ENCODE peak calls at places on chromosomes 6 and 20, in four cellular contexts. One of them, this sample, is unnamed.

GRCh38 chr6:113383701-113384100 is 473.4 kb upstream of the MARCKS start:
- DNase-seq in A549: no peak
- DNase-seq in HepG2: no peak
- DNase-seq in K562: no peak
- DNase-seq in this sample: no peak

GRCh38 chr6:10163159-10163962 is 251.5 kb downstream of the TFAP2A start:
- DNase-seq in A549: no peak
- DNase-seq in HepG2: no peak
- DNase-seq in K562: no peak
- DNase-seq in this sample: no peak

GRCh38 chr6:101294676-101295075 is 98.8 kb upstream of the GRIK2 start:
- DNase-seq in A549: no peak
- DNase-seq in HepG2: no peak
- DNase-seq in K562: no peak
- DNase-seq in this sample: no peak

GRCh38 chr20:42553374-42553773 is 636.3 kb downstream of the PTPRT start:
- DNase-seq in A549: no peak
- DNase-seq in HepG2: no peak
- DNase-seq in K562: no peak
- DNase-seq in this sample: no peak

GRCh38 chr6:54801669-54802068 is 44.9 kb upstream of the FAM83B start:
- DNase-seq in A549: no peak
- DNase-seq in HepG2: no peak
- DNase-seq in K562: no peak
- DNase-seq in this sample: no peak

GRCh38 chr6:18595774-18596528 is 208.8 kb downstream of the RNF144B start:
- DNase-seq in A549: peak
- DNase-seq in HepG2: peak
- DNase-seq in K562: peak
- DNase-seq in this sample: peak

GRCh38 chr6:30741789-30742315 is 635 bp downstream of the FLOT1 start:
- DNase-seq in A549: no peak
- DNase-seq in HepG2: no peak
- DNase-seq in K562: no peak
- DNase-seq in this sample: no peak

GRCh38 chr6:164133095-164133494 is 718.6 kb downstream of the QKI start:
- DNase-seq in A549: no peak
- DNase-seq in HepG2: no peak
- DNase-seq in K562: no peak
- DNase-seq in this sample: no peak

GRCh38 chr6:35318200-35318844 is 20.7 kb downstream of the DEF6 start:
- DNase-seq in A549: peak
- DNase-seq in HepG2: peak
- DNase-seq in K562: peak
- DNase-seq in this sample: peak

GRCh38 chr6:31162463-31163165 is 4.2 kb downstream of the TCF19 start:
- DNase-seq in A549: no peak
- DNase-seq in HepG2: no peak
- DNase-seq in K562: no peak
- DNase-seq in this sample: no peak

GRCh38 chr20:46371656-46372055 is 34.8 kb downstream of the ELMO2 start:
- DNase-seq in A549: no peak
- DNase-seq in HepG2: no peak
- DNase-seq in K562: no peak
- DNase-seq in this sample: no peak

GRCh38 chr6:5036309-5036708 is 32.5 kb upstream of the RPP40 start:
- DNase-seq in A549: peak
- DNase-seq in HepG2: peak
- DNase-seq in K562: peak
- DNase-seq in this sample: peak

GRCh38 chr6:143673638-143674037 is 4.1 kb upstream of the PHACTR2 start:
- DNase-seq in A549: peak
- DNase-seq in HepG2: peak
- DNase-seq in K562: no peak
- DNase-seq in this sample: no peak

GRCh38 chr20:12570371-12570770 is 438.4 kb upstream of the SPTLC3 start:
- DNase-seq in A549: peak
- DNase-seq in HepG2: peak
- DNase-seq in K562: no peak
- DNase-seq in this sample: peak

GRCh38 chr6:11732036-11732545 is 46.5 kb downstream of the ADTRP start:
- DNase-seq in A549: no peak
- DNase-seq in HepG2: no peak
- DNase-seq in K562: no peak
- DNase-seq in this sample: no peak

GRCh38 chr6:148118303-148118702 is 224.3 kb upstream of the SASH1 start:
- DNase-seq in A549: no peak
- DNase-seq in HepG2: no peak
- DNase-seq in K562: no peak
- DNase-seq in this sample: no peak

GRCh38 chr20:61875996-61876395 is 189.7 kb downstream of the TAF4 start:
- DNase-seq in A549: no peak
- DNase-seq in HepG2: no peak
- DNase-seq in K562: no peak
- DNase-seq in this sample: no peak

GRCh38 chr6:170210026-170210390 is 80.9 kb downstream of the DLL1 start:
- DNase-seq in A549: no peak
- DNase-seq in HepG2: no peak
- DNase-seq in K562: no peak
- DNase-seq in this sample: no peak

GRCh38 chr6:5599112-5599511 is 337.8 kb downstream of the FARS2 start:
- DNase-seq in A549: no peak
- DNase-seq in HepG2: no peak
- DNase-seq in K562: no peak
- DNase-seq in this sample: no peak

GRCh38 chr6:47633141-47633540 is 65.2 kb upstream of the ADGRF4 start:
- DNase-seq in A549: no peak
- DNase-seq in HepG2: no peak
- DNase-seq in K562: no peak
- DNase-seq in this sample: no peak

GRCh38 chr6:167706313-167707109 is 120.2 kb upstream of the AFDN start:
- DNase-seq in A549: no peak
- DNase-seq in HepG2: no peak
- DNase-seq in K562: no peak
- DNase-seq in this sample: no peak

GRCh38 chr6:109595998-109596397 is 95.0 kb downstream of the AK9 start:
- DNase-seq in A549: no peak
- DNase-seq in HepG2: peak
- DNase-seq in K562: no peak
- DNase-seq in this sample: peak

GRCh38 chr6:165664553-165665383 is 1.7 kb upstream of the PDE10A start:
- DNase-seq in A549: no peak
- DNase-seq in HepG2: no peak
- DNase-seq in K562: no peak
- DNase-seq in this sample: no peak

GRCh38 chr6:109094351-109095035 is at the start of gene SESN1:
- DNase-seq in A549: peak
- DNase-seq in HepG2: peak
- DNase-seq in K562: peak
- DNase-seq in this sample: peak

GRCh38 chr6:3869632-3870527 is 20.7 kb downstream of the FAM50B start:
- DNase-seq in A549: peak
- DNase-seq in HepG2: peak
- DNase-seq in K562: no peak
- DNase-seq in this sample: no peak

GRCh38 chr6:124432632-124433031 is 529.6 kb upstream of the RNF217 start:
- DNase-seq in A549: no peak
- DNase-seq in HepG2: no peak
- DNase-seq in K562: no peak
- DNase-seq in this sample: no peak

GRCh38 chr6:36545767-36546663 is 1.3 kb downstream of the STK38 start:
- DNase-seq in A549: no peak
- DNase-seq in HepG2: no peak
- DNase-seq in K562: peak
- DNase-seq in this sample: no peak
- TF ChIP-seq HMGXB4 in A549: no peak
- TF ChIP-seq HMGXB4 in HepG2: no peak
- TF ChIP-seq HMGXB4 in K562: no peak
- TF ChIP-seq HMGXB4 in this sample: no peak

GRCh38 chr20:4018015-4018748 is 2.8 kb upstream of the RNF24 start:
- DNase-seq in A549: no peak
- DNase-seq in HepG2: no peak
- DNase-seq in K562: no peak
- DNase-seq in this sample: no peak
- TF ChIP-seq HMGXB4 in A549: no peak
- TF ChIP-seq HMGXB4 in HepG2: no peak
- TF ChIP-seq HMGXB4 in K562: no peak
- TF ChIP-seq HMGXB4 in this sample: no peak

GRCh38 chr20:53958240-53958639 is 112.2 kb downstream of the BCAS1 start:
- DNase-seq in A549: no peak
- DNase-seq in HepG2: no peak
- DNase-seq in K562: no peak
- DNase-seq in this sample: no peak

GRCh38 chr20:53956013-53956715 is 114.2 kb downstream of the BCAS1 start:
- DNase-seq in A549: no peak
- DNase-seq in HepG2: no peak
- DNase-seq in K562: no peak
- DNase-seq in this sample: no peak

GRCh38 chr20:53957421-53958172 is 112.8 kb downstream of the BCAS1 start:
- DNase-seq in A549: no peak
- DNase-seq in HepG2: no peak
- DNase-seq in K562: no peak
- DNase-seq in this sample: no peak

GRCh38 chr20:53952528-53953096 is 117.8 kb downstream of the BCAS1 start:
- DNase-seq in A549: no peak
- DNase-seq in HepG2: no peak
- DNase-seq in K562: no peak
- DNase-seq in this sample: no peak

GRCh38 chr20:53954734-53955658 is 115.4 kb downstream of the BCAS1 start:
- DNase-seq in A549: no peak
- DNase-seq in HepG2: peak
- DNase-seq in K562: no peak
- DNase-seq in this sample: no peak
- TF ChIP-seq HMGXB4 in A549: no peak
- TF ChIP-seq HMGXB4 in HepG2: no peak
- TF ChIP-seq HMGXB4 in K562: no peak
- TF ChIP-seq HMGXB4 in this sample: no peak

GRCh38 chr20:59629141-59630045 is 25.1 kb downstream of the PHACTR3 start:
- DNase-seq in A549: no peak
- DNase-seq in HepG2: no peak
- DNase-seq in K562: no peak
- DNase-seq in this sample: no peak
- TF ChIP-seq HMGXB4 in A549: no peak
- TF ChIP-seq HMGXB4 in HepG2: no peak
- TF ChIP-seq HMGXB4 in K562: no peak
- TF ChIP-seq HMGXB4 in this sample: no peak

GRCh38 chr20:433300-433975 is 25.3 kb downstream of the RBCK1 start:
- DNase-seq in A549: no peak
- DNase-seq in HepG2: no peak
- DNase-seq in K562: no peak
- DNase-seq in this sample: no peak
- TF ChIP-seq HMGXB4 in A549: no peak
- TF ChIP-seq HMGXB4 in HepG2: peak
- TF ChIP-seq HMGXB4 in K562: no peak
- TF ChIP-seq HMGXB4 in this sample: no peak

DNA sequence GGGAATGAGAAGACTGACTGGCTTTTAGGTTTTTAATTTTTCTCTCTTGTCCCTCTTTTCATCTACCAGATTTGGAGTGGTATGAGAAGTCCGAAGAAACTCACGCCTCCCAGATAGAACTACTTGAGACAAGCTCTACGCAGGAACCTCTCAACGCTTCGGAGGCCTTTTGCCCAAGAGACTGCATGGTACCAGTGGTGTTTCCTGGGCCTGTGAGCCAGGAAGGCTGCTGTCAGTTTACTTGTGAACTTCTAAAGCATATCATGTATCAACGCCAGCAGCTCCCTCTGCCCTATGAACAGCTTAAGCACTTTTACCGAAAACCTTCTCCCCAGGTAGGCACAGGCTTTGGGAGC is 650 bp downstream of the MAD2L1BP start:
- DNase-seq in A549: no peak
- DNase-seq in HepG2: no peak
- DNase-seq in K562: no peak
- DNase-seq in this sample: no peak
- TF ChIP-seq HMGXB4 in A549: no peak
- TF ChIP-seq HMGXB4 in HepG2: no peak
- TF ChIP-seq HMGXB4 in K562: no peak
- TF ChIP-seq HMGXB4 in this sample: no peak

GRCh38 chr6:53112404-53112803 is 36.2 kb downstream of the GCM1 start:
- DNase-seq in A549: no peak
- DNase-seq in HepG2: peak
- DNase-seq in K562: no peak
- DNase-seq in this sample: no peak
- TF ChIP-seq HMGXB4 in A549: no peak
- TF ChIP-seq HMGXB4 in HepG2: no peak
- TF ChIP-seq HMGXB4 in K562: no peak
- TF ChIP-seq HMGXB4 in this sample: no peak